ENCODE peak calls at places on chromosomes 6 and 20, in ten cellular contexts. B is CD8-positive, alpha-beta T cell; C is cardiac muscle cell; F is progenitor cell of endocrine pancreas; S is neural crest cell; Y is GM23338; X is GM12865; M is cardiac fibroblast; Z is SK-N-SH; V is fibroblast of pulmonary artery. N is an unnamed sample.

GRCh38 chr6:134398453-134398852 is 80.5 kb upstream of the SGK1 start:
- DNase-seq in S (no peak), X (peak), F (no peak), C (no peak), V (no peak), Y (no peak), B (no peak), M (no peak), Z (no peak), N (no peak)

GRCh38 chr20:63622096-63622495 is 4.8 kb downstream of the GMEB2 start:
- DNase-seq in S (no peak), V (no peak), C (no peak), B (no peak), F (no peak), M (no peak), Z (no peak), Y (no peak), X (no peak), N (no peak)

GRCh38 chr6:108114861-108115597 is 40.5 kb upstream of the OSTM1 start:
- DNase-seq in Y (peak), F (peak), X (no peak), Z (peak), C (peak), V (peak), M (peak), S (peak), B (peak), N (no peak)

GRCh38 chr6:166957087-166957804 is 896 bp upstream of the RNASET2 start:
- DNase-seq in V (no peak), S (peak), Z (peak), F (peak), Y (peak), X (peak), C (peak), B (peak), M (no peak), N (peak)

GRCh38 chr6:56381852-56382251 is 134.5 kb upstream of the COL21A1 start:
- DNase-seq in M (peak), Z (no peak), Y (no peak), F (no peak), B (no peak), V (no peak), C (no peak), X (peak), S (no peak), N (no peak)

GRCh38 chr6:32947552-32948465 is 5.1 kb downstream of the HLA-DMA start:
- DNase-seq in F (no peak), Z (peak), X (peak), C (peak), M (peak), B (peak), S (no peak), Y (peak), V (peak), N (no peak)

GRCh38 chr6:103122766-103123601 is 1729.5 kb downstream of the GRIK2 start:
- DNase-seq in M (peak), X (peak), C (peak), F (peak), S (peak), Z (peak), Y (peak), B (no peak), V (peak), N (peak)

GRCh38 chr20:1391640-1392442 is 1.0 kb downstream of the FKBP1A start:
- DNase-seq in F (no peak), C (peak), B (no peak), Z (peak), V (peak), S (no peak), M (peak), X (peak), Y (peak), N (no peak)

GRCh38 chr6:75207211-75207984 is 1.5 kb upstream of the COL12A1 start:
- DNase-seq in C (peak), Z (peak), Y (peak), B (no peak), S (peak), F (no peak), V (peak), M (peak), X (no peak), N (peak)

GRCh38 chr20:32231245-32231644 is 23.6 kb downstream of the POFUT1 start:
- DNase-seq in S (no peak), V (no peak), Y (no peak), X (no peak), M (no peak), F (no peak), B (no peak), Z (no peak), C (no peak), N (no peak)

GRCh38 chr6:692356-692851 is 535 bp downstream of the EXOC2 start:
- DNase-seq in S (peak), Y (peak), Z (peak), V (peak), B (peak), X (peak), F (peak), M (peak), C (peak), N (peak)

GRCh38 chr6:142155895-142156757 is 9.1 kb downstream of the VTA1 start:
- DNase-seq in X (no peak), Z (peak), M (peak), Y (peak), S (no peak), B (no peak), F (no peak), V (peak), C (peak), N (no peak)

DNA sequence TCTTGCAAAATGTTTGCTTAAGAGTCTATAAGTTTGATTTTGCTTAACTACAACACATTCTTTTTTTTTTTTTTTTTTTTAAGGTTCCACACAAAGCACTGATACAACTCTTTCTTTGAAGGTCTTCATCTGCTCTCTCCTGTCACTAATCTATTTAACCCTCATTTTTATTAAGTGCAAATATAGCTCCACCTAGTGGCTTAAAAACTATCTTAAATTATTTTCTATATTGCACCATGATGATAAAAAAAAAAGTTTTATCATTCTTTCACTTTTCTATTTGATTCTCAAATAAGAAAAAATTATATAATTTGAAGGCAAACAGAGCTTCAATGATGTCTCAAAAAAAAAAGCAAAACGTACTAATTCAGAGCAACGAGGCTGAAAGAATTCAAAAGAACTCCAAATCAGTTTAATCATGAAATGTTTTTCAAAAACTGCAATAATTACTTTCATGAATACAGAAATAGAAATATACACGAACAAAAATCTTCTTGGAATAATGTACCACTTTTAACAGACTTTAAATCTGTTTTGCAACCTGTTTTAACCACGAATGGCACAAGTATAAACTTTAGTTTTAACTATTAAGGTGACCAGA is 12.8 kb downstream of the ESF1 start:
- DNase-seq in Y (peak), C (peak), B (no peak), Z (peak), F (no peak), V (peak), S (no peak), X (no peak), M (peak), N (peak)
- TF ChIP-seq CTCF in Y (no peak), C (peak), B (peak), Z (peak), F (peak), V (peak), S (peak), X (peak), M (peak), N (no peak)

GRCh38 chr20:15759546-15760216 is 813.6 kb downstream of the KIF16B start:
- DNase-seq in C (no peak), F (no peak), V (peak), M (peak), S (no peak), Y (no peak), B (no peak), X (no peak), Z (peak), N (no peak)
- TF ChIP-seq CTCF in C (no peak), F (no peak), V (no peak), M (no peak), S (peak), Y (no peak), B (no peak), X (no peak), Z (peak), N (no peak)

DNA sequence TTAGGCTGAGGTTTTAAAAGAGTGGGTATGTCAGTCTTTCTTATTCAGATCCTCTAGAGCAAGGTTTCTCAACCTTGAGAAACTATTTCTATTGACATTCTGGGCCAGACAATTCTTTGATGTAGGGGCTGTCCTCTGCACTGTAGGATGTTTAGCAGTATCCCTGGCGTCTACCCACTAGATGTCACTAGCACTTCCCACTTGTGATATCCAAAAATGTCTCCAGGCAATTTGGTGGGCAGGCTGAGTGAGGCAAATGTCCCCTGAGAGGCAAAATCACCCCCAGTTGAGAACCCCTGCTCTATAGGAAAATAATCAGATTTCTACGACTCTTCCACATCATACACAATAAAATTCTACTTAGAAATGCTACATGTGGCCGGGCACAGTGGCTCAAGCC is 7.7 kb upstream of the ZKSCAN8 start:
- DNase-seq in S (peak), Y (peak), C (peak), M (peak), X (peak), B (no peak), V (peak), F (no peak), Z (peak), N (no peak)
- TF ChIP-seq CTCF in S (peak), Y (peak), C (peak), M (peak), X (peak), B (no peak), V (peak), F (peak), Z (peak), N (peak)

GRCh38 chr6:61217714-61218113 is 1068.3 kb downstream of the KHDRBS2 start:
- DNase-seq in B (no peak), S (no peak), C (no peak), Z (no peak), F (no peak), X (no peak), V (no peak), M (no peak), Y (no peak), N (no peak)
- TF ChIP-seq CTCF in B (no peak), S (no peak), C (no peak), Z (no peak), F (no peak), X (no peak), V (no peak), M (no peak), Y (no peak), N (no peak)

DNA sequence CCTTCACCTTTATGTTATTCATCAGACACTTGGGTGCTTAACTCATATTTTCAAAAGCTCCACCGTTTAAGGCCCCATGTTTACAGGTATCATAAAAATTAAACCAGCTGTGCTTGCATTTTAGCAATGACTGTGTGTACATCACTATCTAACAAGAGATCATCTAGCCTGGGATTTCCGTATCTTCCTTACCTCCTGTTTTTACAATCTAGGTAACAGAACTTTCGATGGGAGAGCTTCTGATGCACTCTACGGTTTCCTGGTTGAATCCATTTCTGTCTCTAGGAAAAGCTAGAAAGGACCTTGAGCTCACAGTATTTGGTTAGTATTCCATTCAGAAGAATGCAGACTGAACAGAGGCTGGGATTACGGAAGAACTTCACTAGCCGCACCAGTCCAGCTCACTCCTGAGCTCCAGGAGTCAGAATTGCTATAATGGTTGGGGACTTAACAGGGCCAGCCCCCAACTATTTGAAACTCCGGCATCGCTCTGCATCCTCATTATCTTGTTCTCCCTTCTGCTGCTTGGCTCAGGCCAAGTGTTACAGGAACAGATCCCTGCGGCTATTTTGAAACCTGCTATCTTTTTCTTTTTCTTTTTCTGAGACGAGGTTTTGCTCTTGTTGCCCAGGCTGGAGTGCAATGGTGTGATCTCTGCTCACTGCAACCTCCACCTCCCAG is 13.0 kb upstream of the CLDN20 start:
- DNase-seq in M (no peak), V (no peak), Y (no peak), B (no peak), X (no peak), F (no peak), S (no peak), C (no peak), Z (no peak), N (no peak)
- TF ChIP-seq CTCF in M (no peak), V (no peak), Y (no peak), B (no peak), X (no peak), F (no peak), S (no peak), C (no peak), Z (no peak), N (no peak)